ENCODE peak calls at places on chromosomes 5 and 9, in seven cellular contexts. G, A, X, K, Q, N and W are unnamed samples. For H3K4me1, the result is how much of the 10 kb centered on the place peaks cover.

GRCh38 chr5:97854871-97855762 is 672.1 kb upstream of the RIOK2 start:
- DNase-seq in G (peak), A (no peak), X (no peak), K (no peak), Q (no peak), N (no peak), W (no peak)

GRCh38 chr5:32475338-32476097 is 31.0 kb upstream of the ZFR start:
- DNase-seq in G (no peak), A (no peak), X (no peak), K (no peak), Q (no peak), N (no peak), W (no peak)

GRCh38 chr9:76603448-76603895 is 144.5 kb downstream of the GCNT1 start:
- DNase-seq in G (peak), A (no peak), X (no peak), K (no peak), Q (no peak), N (no peak), W (no peak)

GRCh38 chr9:121286973-121287721 is 19.2 kb downstream of the GSN start:
- DNase-seq in G (peak), A (peak), X (peak), K (peak), Q (peak), N (peak), W (peak)

GRCh38 chr5:131180407-131180806 is 9.7 kb downstream of the LYRM7 start:
- DNase-seq in G (no peak), A (no peak), X (no peak), K (no peak), Q (no peak), N (no peak), W (no peak)

GRCh38 chr5:79070002-79070567 is 518 bp downstream of the BHMT2 start:
- DNase-seq in G (peak), A (peak), X (no peak), K (peak), Q (no peak), N (no peak), W (no peak)

GRCh38 chr9:135664801-135665794 is 2.0 kb downstream of the LCN9 start:
- DNase-seq in G (no peak), A (no peak), X (peak), K (no peak), Q (no peak), N (no peak), W (peak)

GRCh38 chr5:123174916-123175481 is 86.0 kb downstream of the PRDM6 start:
- DNase-seq in G (no peak), A (no peak), X (no peak), K (no peak), Q (no peak), N (no peak), W (no peak)

GRCh38 chr9:89522261-89522978 is 24.5 kb upstream of the SEMA4D start:
- DNase-seq in G (no peak), A (no peak), X (no peak), K (no peak), Q (no peak), N (no peak), W (no peak)

GRCh38 chr5:166083183-166083959 is 2208.1 kb upstream of the WWC1 start:
- DNase-seq in G (no peak), A (no peak), X (no peak), K (no peak), Q (no peak), N (no peak), W (no peak)

GRCh38 chr5:159553792-159554191 is 223.5 kb upstream of the IL12B start:
- DNase-seq in G (no peak), A (no peak), X (no peak), K (no peak), Q (no peak), N (no peak), W (no peak)

GRCh38 chr9:98429613-98430012 is 174.2 kb upstream of the TBC1D2 start:
- DNase-seq in G (peak), A (no peak), X (no peak), K (no peak), Q (no peak), N (no peak), W (no peak)

GRCh38 chr9:69946800-69947437 is 96.7 kb upstream of the MAMDC2 start:
- DNase-seq in G (peak), A (no peak), X (no peak), K (peak), Q (no peak), N (no peak), W (no peak)

GRCh38 chr9:99866398-99866797 is 40.1 kb upstream of the STX17 start:
- DNase-seq in G (no peak), A (no peak), X (no peak), K (no peak), Q (no peak), N (no peak), W (no peak)

GRCh38 chr9:131173995-131174394 is 48.6 kb downstream of the NUP214 start:
- DNase-seq in G (no peak), A (no peak), X (no peak), K (no peak), Q (no peak), N (no peak), W (no peak)

GRCh38 chr5:57598756-57599155 is 116.1 kb upstream of the ACTBL2 start:
- DNase-seq in G (peak), A (no peak), X (no peak), K (no peak), Q (no peak), N (no peak), W (no peak)

GRCh38 chr9:93642961-93643360 is 66.6 kb downstream of the PHF2 start:
- DNase-seq in G (peak), A (peak), X (no peak), K (peak), Q (no peak), N (no peak), W (peak)

GRCh38 chr9:133889498-133890301 is 102.4 kb downstream of the VAV2 start:
- DNase-seq in G (peak), A (no peak), X (no peak), K (no peak), Q (no peak), N (no peak), W (no peak)

GRCh38 chr9:121720992-121721350 is 69.5 kb downstream of the DAB2IP start:
- DNase-seq in G (no peak), A (no peak), X (no peak), K (no peak), Q (no peak), N (no peak), W (no peak)

GRCh38 chr5:181261320-181262085 is 560 bp upstream of the TRIM52 start:
- DNase-seq in G (peak), A (peak), X (peak), K (peak), Q (peak), N (no peak), W (peak)

GRCh38 chr5:139985733-139986132 is 57.4 kb downstream of the NRG2 start:
- DNase-seq in G (peak), A (no peak), X (no peak), K (peak), Q (no peak), N (no peak), W (no peak)

GRCh38 chr9:2874001-2874750 is 30.3 kb upstream of the PUM3 start:
- DNase-seq in G (peak), A (no peak), X (no peak), K (no peak), Q (no peak), N (no peak), W (no peak)

GRCh38 chr5:115098041-115098702 is 71.5 kb downstream of the TRIM36 start:
- DNase-seq in G (peak), A (no peak), X (no peak), K (peak), Q (peak), N (no peak), W (no peak)

GRCh38 chr9:135035781-135036760 is 51.4 kb upstream of the OLFM1 start:
- DNase-seq in G (no peak), A (peak), X (peak), K (peak), Q (no peak), N (no peak), W (peak)

GRCh38 chr9:135213566-135213965 is 126.1 kb downstream of the OLFM1 start:
- DNase-seq in G (no peak), A (no peak), X (peak), K (no peak), Q (no peak), N (no peak), W (peak)

GRCh38 chr5:169545762-169546161 is 37.8 kb upstream of the SPDL1 start:
- DNase-seq in G (peak), A (no peak), X (no peak), K (no peak), Q (no peak), N (no peak), W (no peak)

GRCh38 chr5:172422255-172422654 is 32.1 kb downstream of the SH3PXD2B start:
- DNase-seq in G (no peak), A (no peak), X (no peak), K (no peak), Q (no peak), N (no peak), W (no peak)

DNA sequence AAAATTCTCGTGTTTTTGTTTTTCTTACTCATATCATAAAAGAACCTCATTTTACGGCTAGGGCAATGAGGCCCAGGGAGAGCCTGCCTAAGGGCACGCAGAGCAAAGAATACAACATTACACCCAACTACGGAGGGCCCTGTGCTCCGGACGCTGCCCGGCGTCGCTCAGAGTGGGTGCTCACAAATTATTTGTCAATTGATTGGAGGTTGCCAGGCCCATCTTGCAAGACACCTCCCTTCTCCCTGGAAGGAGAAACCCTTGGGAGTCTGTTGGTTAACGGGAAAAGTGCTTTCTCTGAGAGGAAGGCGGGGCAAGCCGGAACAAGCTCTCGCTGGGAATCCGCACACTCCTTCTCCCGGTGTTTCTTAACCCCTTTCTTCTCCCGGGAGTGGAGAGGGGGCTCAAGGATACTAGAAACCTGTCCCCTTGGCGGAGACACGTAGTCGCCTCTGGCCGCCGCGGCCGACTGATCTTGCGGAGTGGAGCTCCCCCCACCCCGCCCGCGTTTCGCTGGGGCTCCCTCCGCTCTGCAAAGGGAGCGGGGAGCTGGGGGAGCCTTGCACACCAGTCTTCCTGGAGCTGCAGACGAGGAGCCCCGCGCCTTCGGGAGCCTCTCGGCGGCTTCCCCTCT is 599.3 kb upstream of the SGCD start:
- DNase-seq in G (no peak), A (no peak), X (no peak), K (no peak), Q (no peak), N (no peak), W (no peak)
- H3K4me1 ChIP-seq in G (under half), A (under half), X (under half), K (under half), Q (under half), N (under half), W (under half)

DNA sequence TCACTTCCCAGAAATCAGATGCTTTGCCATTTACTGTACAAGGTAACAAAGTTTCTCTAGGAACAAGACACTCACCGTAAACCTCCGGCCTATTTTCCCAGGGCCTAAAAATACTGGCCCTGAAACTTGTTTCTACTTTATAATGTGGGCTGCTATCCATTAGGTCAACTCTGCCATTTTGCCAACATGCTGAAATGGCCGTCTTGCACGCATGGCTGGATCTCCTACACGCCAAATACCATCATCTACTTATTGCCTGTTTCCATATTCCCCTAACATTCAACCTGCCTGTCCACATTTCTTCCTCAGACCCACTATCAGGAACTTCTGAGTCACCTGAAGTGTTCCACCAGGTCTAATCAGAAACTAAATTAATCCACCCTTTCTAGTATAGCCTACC is 4.7 kb downstream of the TBCA start:
- DNase-seq in G (no peak), A (no peak), X (no peak), K (no peak), Q (no peak), N (no peak), W (no peak)
- TF ChIP-seq POLR2A in G (no peak), A (no peak), X (no peak), K (no peak), Q (no peak), N (no peak), W (no peak)

GRCh38 chr9:106869028-106869427 is 6.1 kb downstream of the ZNF462 start:
- DNase-seq in G (no peak), A (no peak), X (no peak), K (no peak), Q (no peak), N (no peak), W (no peak)

GRCh38 chr9:106868096-106868495 is 5.1 kb downstream of the ZNF462 start:
- DNase-seq in G (no peak), A (no peak), X (no peak), K (no peak), Q (no peak), N (no peak), W (no peak)

GRCh38 chr9:106864533-106865143 is 1.7 kb downstream of the ZNF462 start:
- DNase-seq in G (peak), A (peak), X (no peak), K (peak), Q (no peak), N (no peak), W (no peak)

GRCh38 chr9:106868565-106868964 is 5.6 kb downstream of the ZNF462 start:
- DNase-seq in G (no peak), A (peak), X (no peak), K (peak), Q (no peak), N (no peak), W (peak)

GRCh38 chr9:106866243-106866642 is 3.3 kb downstream of the ZNF462 start:
- DNase-seq in G (no peak), A (no peak), X (no peak), K (no peak), Q (no peak), N (no peak), W (no peak)
- H3K4me1 ChIP-seq in G (under half), A (under half), X (half or more), K (half or more), Q (under half), N (half or more), W (under half)

GRCh38 chr5:148229840-148230239 is 8.5 kb upstream of the MARCOL start:
- DNase-seq in G (no peak), A (no peak), X (no peak), K (no peak), Q (no peak), N (no peak), W (no peak)
- TF ChIP-seq POLR2A in G (no peak), A (no peak), X (no peak), K (no peak), Q (no peak), N (no peak), W (no peak)

GRCh38 chr9:72354704-72355103 is 10.3 kb downstream of the ZFAND5 start:
- DNase-seq in G (no peak), A (no peak), X (no peak), K (no peak), Q (no peak), N (no peak), W (no peak)
- H3K4me1 ChIP-seq in G (under half), A (under half), X (under half), K (under half), Q (under half), N (under half), W (under half)

GRCh38 chr9:137070906-137071275 is 534 bp upstream of the SAPCD2 start:
- DNase-seq in G (no peak), A (no peak), X (no peak), K (no peak), Q (no peak), N (no peak), W (peak)

GRCh38 chr9:137070201-137070905 is at the start of gene SAPCD2:
- DNase-seq in G (peak), A (peak), X (peak), K (peak), Q (peak), N (peak), W (peak)

GRCh38 chr9:137069508-137070071 is 767 bp downstream of the SAPCD2 start:
- DNase-seq in G (no peak), A (no peak), X (no peak), K (no peak), Q (no peak), N (no peak), W (no peak)

GRCh38 chr9:137068539-137069507 is 1.5 kb downstream of the SAPCD2 start:
- DNase-seq in G (no peak), A (no peak), X (no peak), K (no peak), Q (no peak), N (no peak), W (no peak)

DNA sequence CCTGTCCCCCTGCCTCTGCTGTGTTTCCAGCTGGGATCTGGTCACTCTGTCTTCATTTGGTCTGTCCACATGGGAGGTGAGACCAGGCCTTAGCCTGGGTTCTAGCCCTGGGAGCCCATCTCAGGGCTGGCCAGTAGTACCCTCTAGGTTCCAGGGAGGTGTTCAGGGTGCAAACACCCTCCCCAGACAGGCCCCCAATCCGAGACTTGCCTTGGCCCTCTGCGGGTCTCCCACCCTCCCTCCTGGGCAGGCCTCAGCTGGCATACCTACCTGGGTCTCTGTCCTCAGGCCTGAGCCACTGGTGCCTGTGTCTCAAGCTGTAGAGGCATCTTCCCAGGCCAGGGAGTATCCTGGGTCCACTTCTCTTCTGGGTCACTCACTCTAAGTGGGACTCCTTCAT is 925 bp upstream of the SAPCD2 start:
- DNase-seq in G (no peak), A (no peak), X (no peak), K (no peak), Q (no peak), N (no peak), W (no peak)
- TF ChIP-seq POLR2A in G (no peak), A (no peak), X (no peak), K (no peak), Q (no peak), N (no peak), W (no peak)

GRCh38 chr5:142806769-142807377 is 36.7 kb downstream of the ARHGAP26 start:
- DNase-seq in G (no peak), A (no peak), X (no peak), K (no peak), Q (no peak), N (no peak), W (no peak)

GRCh38 chr5:142805339-142805738 is 35.2 kb downstream of the ARHGAP26 start:
- DNase-seq in G (no peak), A (no peak), X (no peak), K (no peak), Q (no peak), N (no peak), W (no peak)

GRCh38 chr5:142808778-142809606 is 38.8 kb downstream of the ARHGAP26 start:
- DNase-seq in G (no peak), A (no peak), X (no peak), K (no peak), Q (no peak), N (no peak), W (peak)

GRCh38 chr5:142810081-142810480 is 39.9 kb downstream of the ARHGAP26 start:
- DNase-seq in G (peak), A (no peak), X (no peak), K (no peak), Q (no peak), N (no peak), W (no peak)

GRCh38 chr5:142807378-142807911 is 37.3 kb downstream of the ARHGAP26 start:
- DNase-seq in G (no peak), A (no peak), X (no peak), K (peak), Q (no peak), N (no peak), W (no peak)
- H3K4me1 ChIP-seq in G (under half), A (under half), X (under half), K (half or more), Q (under half), N (under half), W (under half)

DNA sequence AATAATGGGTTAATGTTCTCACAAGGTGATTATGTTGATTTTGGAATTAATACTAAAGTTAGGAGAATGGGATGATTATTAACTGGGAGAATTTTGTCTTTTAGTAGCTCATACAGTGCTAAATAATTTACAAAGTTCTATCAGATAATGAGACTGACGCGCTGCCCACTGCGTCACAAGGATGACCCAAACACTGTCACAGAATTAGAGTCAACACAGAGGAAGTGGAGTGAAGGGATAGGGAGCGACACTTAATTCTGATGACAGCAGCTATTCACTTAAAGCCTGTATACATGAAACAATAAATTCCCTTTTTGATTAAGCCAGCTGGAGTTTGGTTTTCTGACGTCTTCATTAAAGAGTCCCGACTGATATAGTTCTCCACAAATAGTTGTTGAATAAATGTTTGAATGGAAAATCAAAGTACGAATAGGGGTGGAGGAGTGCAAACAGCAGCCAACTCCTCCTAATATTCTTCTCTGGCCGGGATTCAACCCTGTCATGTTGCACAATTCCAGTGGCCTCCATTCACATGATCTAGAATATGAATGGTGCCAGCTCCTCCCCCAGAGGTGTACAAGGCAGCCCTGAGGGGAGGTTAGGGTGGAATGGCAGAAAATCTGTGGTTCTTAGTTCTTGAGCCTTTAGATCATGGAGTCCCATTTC is 140.3 kb downstream of the PCSK1 start:
- DNase-seq in G (no peak), A (no peak), X (no peak), K (no peak), Q (no peak), N (no peak), W (no peak)
- TF ChIP-seq POLR2A in G (no peak), A (no peak), X (no peak), K (no peak), Q (no peak), N (no peak), W (no peak)

GRCh38 chr9:128092199-128092977 is 24.4 kb downstream of the SLC25A25 start:
- DNase-seq in G (no peak), A (no peak), X (no peak), K (no peak), Q (no peak), N (no peak), W (no peak)
- H3K4me1 ChIP-seq in G (under half), A (under half), X (half or more), K (half or more), Q (under half), N (under half), W (under half)